ENCODE peak calls at places on chromosomes 7 and 10, in ten cellular contexts. Y, G, B, X, L, N, V, C, I and M are unnamed samples.

GRCh38 chr10:84829121-84829520 is 500.7 kb downstream of the CCSER2 start:
- DNase-seq in V (no peak), C (no peak), I (no peak), G (no peak), B (no peak), X (no peak), L (no peak), Y (no peak), N (no peak), M (no peak)

GRCh38 chr10:110137142-110137545 is 70.3 kb upstream of the MXI1 start:
- DNase-seq in Y (peak), C (no peak), L (no peak), G (no peak), N (no peak), I (no peak), V (peak), B (no peak), X (peak), M (no peak)

GRCh38 chr7:119102294-119102693 is 877.8 kb downstream of the ANKRD7 start:
- DNase-seq in G (no peak), I (no peak), N (no peak), X (no peak), C (no peak), B (no peak), L (no peak), Y (no peak), V (no peak), M (no peak)

GRCh38 chr7:110943686-110944350 is 147.1 kb upstream of the LRRN3 start:
- DNase-seq in G (no peak), L (no peak), X (no peak), N (no peak), B (no peak), C (no peak), Y (peak), V (no peak), I (no peak), M (no peak)

GRCh38 chr7:2030475-2031456 is 202.0 kb downstream of the MAD1L1 start:
- DNase-seq in G (no peak), C (peak), X (no peak), I (no peak), B (no peak), Y (no peak), V (no peak), L (no peak), N (no peak), M (no peak)

GRCh38 chr10:113993489-113993932 is 50.2 kb upstream of the ADRB1 start:
- DNase-seq in C (peak), Y (peak), V (no peak), N (no peak), I (no peak), L (no peak), X (no peak), B (no peak), G (no peak), M (no peak)

GRCh38 chr7:25951414-25952276 is 200.4 kb upstream of the NFE2L3 start:
- DNase-seq in C (no peak), N (no peak), V (no peak), B (peak), Y (no peak), G (no peak), I (no peak), L (no peak), X (no peak), M (no peak)

GRCh38 chr7:150970424-150970823 is 7.7 kb downstream of the KCNH2 start:
- DNase-seq in X (no peak), L (no peak), Y (no peak), G (no peak), N (no peak), V (no peak), I (no peak), B (no peak), C (no peak), M (no peak)

GRCh38 chr7:98289333-98289875 is 7.9 kb downstream of the BRI3 start:
- DNase-seq in V (no peak), I (no peak), B (no peak), L (no peak), Y (no peak), N (no peak), C (no peak), X (no peak), G (no peak), M (no peak)

GRCh38 chr7:14275346-14275745 is 285.9 kb upstream of the ETV1 start:
- DNase-seq in L (no peak), G (no peak), V (no peak), B (no peak), C (no peak), X (no peak), I (no peak), N (no peak), Y (peak), M (no peak)

GRCh38 chr10:61169294-61169693 is 225.3 kb upstream of the RHOBTB1 start:
- DNase-seq in B (no peak), Y (no peak), N (no peak), L (no peak), I (no peak), G (no peak), C (no peak), V (no peak), X (no peak), M (no peak)

GRCh38 chr10:3954615-3955014 is 169.6 kb upstream of the KLF6 start:
- DNase-seq in N (no peak), Y (no peak), G (no peak), I (no peak), L (no peak), V (no peak), C (no peak), B (no peak), X (no peak), M (no peak)

GRCh38 chr7:1230411-1231213 is 2.1 kb upstream of the UNCX start:
- DNase-seq in G (no peak), N (no peak), V (no peak), B (no peak), Y (no peak), C (no peak), I (no peak), X (no peak), L (no peak), M (no peak)

GRCh38 chr10:69321037-69321715 is 42.9 kb downstream of the HK1 start:
- DNase-seq in N (no peak), B (no peak), G (no peak), C (peak), Y (no peak), L (no peak), X (no peak), V (no peak), I (no peak), M (no peak)

GRCh38 chr10:21413680-21414079 is 111.8 kb downstream of the SKIDA1 start:
- DNase-seq in Y (no peak), X (no peak), I (no peak), C (no peak), G (no peak), B (no peak), V (no peak), L (no peak), N (no peak), M (no peak)

GRCh38 chr10:13791483-13791882 is 204.7 kb downstream of the PRPF18 start:
- DNase-seq in I (no peak), C (no peak), X (no peak), L (no peak), Y (no peak), V (no peak), B (no peak), G (no peak), N (no peak), M (no peak)

GRCh38 chr10:69237528-69238159 is 17.5 kb downstream of the HKDC1 start:
- DNase-seq in X (peak), B (peak), L (peak), G (peak), C (peak), V (peak), Y (peak), N (no peak), I (peak), M (peak)

GRCh38 chr7:484365-485101 is 35.1 kb downstream of the PDGFA start:
- DNase-seq in C (peak), X (no peak), G (no peak), Y (no peak), B (no peak), L (no peak), N (no peak), V (no peak), I (no peak), M (no peak)

GRCh38 chr7:140495514-140496097 is 16.3 kb upstream of the MKRN1 start:
- DNase-seq in B (no peak), X (no peak), G (no peak), C (no peak), Y (no peak), N (no peak), V (no peak), L (no peak), I (no peak), M (no peak)

GRCh38 chr7:44284881-44285541 is 40.4 kb downstream of the CAMK2B start:
- DNase-seq in X (no peak), G (no peak), N (no peak), V (no peak), Y (no peak), B (no peak), C (peak), I (no peak), L (no peak), M (no peak)

GRCh38 chr10:24519950-24520349 is 203.7 kb downstream of the ARHGAP21 start:
- DNase-seq in Y (no peak), N (no peak), V (no peak), X (peak), C (no peak), L (peak), G (peak), I (no peak), B (no peak), M (peak)

GRCh38 chr7:98617051-98617959 is at the start of gene NPTX2:
- DNase-seq in V (peak), Y (peak), X (peak), N (no peak), L (no peak), C (peak), B (peak), G (no peak), I (no peak), M (no peak)

GRCh38 chr10:99234739-99235468 is 748 bp downstream of the HPSE2 start:
- DNase-seq in X (no peak), I (no peak), Y (peak), C (no peak), V (no peak), N (no peak), B (no peak), G (no peak), L (no peak), M (no peak)

GRCh38 chr10:69503001-69503895 is 52.0 kb downstream of the TSPAN15 start:
- DNase-seq in G (peak), V (no peak), C (no peak), L (no peak), X (no peak), I (no peak), B (no peak), Y (no peak), N (no peak), M (no peak)

GRCh38 chr7:47931788-47932425 is 16.4 kb downstream of the PKD1L1 start:
- DNase-seq in V (no peak), X (no peak), I (no peak), L (no peak), G (no peak), N (no peak), C (no peak), Y (peak), B (no peak), M (no peak)

GRCh38 chr7:45161842-45162241 is 4.3 kb downstream of the RAMP3 start:
- DNase-seq in G (no peak), Y (no peak), C (peak), X (no peak), L (no peak), N (no peak), I (no peak), V (no peak), B (no peak), M (no peak)

GRCh38 chr10:26857991-26858706 is 2.6 kb downstream of the ABI1 start:
- DNase-seq in I (no peak), N (no peak), G (no peak), B (no peak), L (no peak), V (no peak), C (no peak), X (no peak), Y (peak), M (no peak)

GRCh38 chr10:132185601-132186487 is 904 bp upstream of the DPYSL4 start:
- DNase-seq in B (peak), L (peak), I (peak), N (no peak), V (no peak), X (no peak), G (peak), C (no peak), Y (peak), M (peak)

GRCh38 chr10:133272301-133272963 is 4.2 kb downstream of the ADAM8 start:
- DNase-seq in I (no peak), L (no peak), X (no peak), V (no peak), Y (no peak), B (no peak), G (no peak), N (no peak), C (no peak), M (no peak)

GRCh38 chr7:98282727-98283126 is 1.2 kb downstream of the BRI3 start:
- DNase-seq in B (no peak), I (no peak), C (no peak), N (no peak), L (no peak), G (no peak), X (no peak), V (no peak), Y (no peak), M (no peak)

GRCh38 chr7:92306153-92306552 is 60.4 kb downstream of the ANKIB1 start:
- DNase-seq in C (no peak), I (no peak), X (no peak), L (no peak), V (no peak), N (no peak), G (no peak), B (no peak), Y (no peak), M (no peak)

GRCh38 chr7:95470452-95470851 is 15.3 kb upstream of the ASB4 start:
- DNase-seq in C (no peak), G (no peak), L (no peak), Y (no peak), N (no peak), V (no peak), B (peak), X (peak), I (no peak), M (no peak)